ENCODE peak calls at places on chromosomes 3 and 15, in ten cellular contexts. K is WTC11; I is mucosa of descending colon; Z is activated T-cell treated with anti-CD3 and anti-CD28 coated beads for 24 hours; Q is dorsolateral prefrontal cortex; C is NCI-H1092; G is activated naive CD4-positive, alpha-beta T cell; W is ACHN; T is colonic mucosa; L is M059J. A is an unnamed sample.

GRCh38 chr3:49199244-49199899 is 28.0 kb downstream of the KLHDC8B start:
- DNase-seq in K (peak), I (peak), Z (no peak), Q (peak), C (no peak), G (no peak), W (no peak), T (peak), L (no peak), A (peak)

GRCh38 chr15:43879386-43880355 is 52.9 kb downstream of the WDR76 start:
- DNase-seq in K (no peak), I (no peak), Z (no peak), Q (no peak), C (no peak), G (no peak), W (no peak), T (no peak), L (no peak), A (no peak)

GRCh38 chr15:83292317-83292716 is 7.9 kb upstream of the BNC1 start:
- DNase-seq in K (no peak), I (no peak), Z (no peak), Q (no peak), C (no peak), G (no peak), W (no peak), T (no peak), L (peak), A (peak)

GRCh38 chr3:64484289-64484992 is 203.4 kb downstream of the ADAMTS9 start:
- DNase-seq in K (peak), I (peak), Z (peak), Q (peak), C (peak), G (no peak), W (peak), T (peak), L (peak), A (peak)

GRCh38 chr3:114498779-114499370 is 205.0 kb downstream of the TIGIT start:
- DNase-seq in K (no peak), I (no peak), Z (no peak), Q (no peak), C (no peak), G (no peak), W (peak), T (no peak), L (peak), A (peak)

GRCh38 chr15:88606437-88606794 is 14.7 kb upstream of the AEN start:
- DNase-seq in K (peak), I (no peak), Z (no peak), Q (no peak), C (peak), G (no peak), W (no peak), T (no peak), L (no peak), A (no peak)

GRCh38 chr3:134677196-134677986 is 26.6 kb upstream of the KY start:
- DNase-seq in K (peak), I (peak), Z (no peak), Q (no peak), C (no peak), G (no peak), W (peak), T (peak), L (no peak), A (no peak)

GRCh38 chr15:69685524-69686452 is 233.2 kb downstream of the RPLP1 start:
- DNase-seq in K (no peak), I (no peak), Z (no peak), Q (no peak), C (no peak), G (no peak), W (no peak), T (peak), L (no peak), A (no peak)

GRCh38 chr15:90749754-90750153 is 32.6 kb downstream of the BLM start:
- DNase-seq in K (no peak), I (no peak), Z (no peak), Q (no peak), C (no peak), G (no peak), W (no peak), T (no peak), L (no peak), A (no peak)

GRCh38 chr3:113002676-113003075 is 11.9 kb downstream of the GTPBP8 start:
- DNase-seq in K (no peak), I (no peak), Z (no peak), Q (no peak), C (no peak), G (no peak), W (no peak), T (no peak), L (peak), A (no peak)

GRCh38 chr15:72222433-72222832 is 8.6 kb downstream of the PKM start:
- DNase-seq in K (no peak), I (peak), Z (no peak), Q (no peak), C (no peak), G (no peak), W (peak), T (no peak), L (peak), A (peak)

GRCh38 chr3:141710888-141711616 is 27.0 kb upstream of the RNF7 start:
- DNase-seq in K (no peak), I (no peak), Z (no peak), Q (no peak), C (no peak), G (no peak), W (no peak), T (no peak), L (peak), A (peak)

GRCh38 chr15:80068578-80068977 is 9.1 kb downstream of the ZFAND6 start:
- DNase-seq in K (no peak), I (no peak), Z (no peak), Q (no peak), C (no peak), G (no peak), W (no peak), T (no peak), L (peak), A (peak)

GRCh38 chr3:46933261-46933660 is 43.3 kb downstream of the CCDC12 start:
- DNase-seq in K (no peak), I (peak), Z (no peak), Q (no peak), C (no peak), G (no peak), W (no peak), T (no peak), L (no peak), A (no peak)

GRCh38 chr15:34366271-34367043 is 539 bp downstream of the LPCAT4 start:
- DNase-seq in K (peak), I (peak), Z (peak), Q (peak), C (peak), G (no peak), W (peak), T (peak), L (peak), A (peak)

GRCh38 chr15:40929730-40930429 is 740 bp downstream of the DLL4 start:
- DNase-seq in K (peak), I (peak), Z (no peak), Q (no peak), C (no peak), G (no peak), W (peak), T (peak), L (peak), A (peak)

GRCh38 chr3:122973893-122974615 is 53.5 kb downstream of the SEMA5B start:
- DNase-seq in K (no peak), I (no peak), Z (no peak), Q (peak), C (no peak), G (no peak), W (no peak), T (no peak), L (no peak), A (peak)

GRCh38 chr3:164004205-164004604 is 1074.1 kb downstream of the SI start:
- DNase-seq in K (peak), I (no peak), Z (no peak), Q (no peak), C (no peak), G (no peak), W (no peak), T (no peak), L (no peak), A (no peak)

GRCh38 chr3:65406470-65406869 is 632.2 kb downstream of the MAGI1 start:
- DNase-seq in K (no peak), I (no peak), Z (no peak), Q (no peak), C (no peak), G (no peak), W (no peak), T (no peak), L (no peak), A (no peak)

GRCh38 chr3:101268987-101269386 is 51.4 kb downstream of the IMPG2 start:
- DNase-seq in K (no peak), I (no peak), Z (no peak), Q (no peak), C (no peak), G (no peak), W (no peak), T (no peak), L (no peak), A (no peak)

GRCh38 chr15:82231842-82232241 is 30.7 kb downstream of the EFL1 start:
- DNase-seq in K (no peak), I (peak), Z (no peak), Q (no peak), C (no peak), G (no peak), W (no peak), T (peak), L (no peak), A (no peak)

GRCh38 chr3:110063178-110063577 is 725.8 kb upstream of the DPPA4 start:
- DNase-seq in K (no peak), I (no peak), Z (no peak), Q (no peak), C (no peak), G (no peak), W (no peak), T (no peak), L (no peak), A (no peak)

GRCh38 chr3:23550402-23550801 is 255.4 kb upstream of the UBE2E1 start:
- DNase-seq in K (no peak), I (no peak), Z (no peak), Q (no peak), C (no peak), G (no peak), W (no peak), T (no peak), L (no peak), A (no peak)

GRCh38 chr3:43584043-43584826 is 37.6 kb downstream of the ANO10 start:
- DNase-seq in K (no peak), I (no peak), Z (no peak), Q (no peak), C (no peak), G (no peak), W (no peak), T (no peak), L (no peak), A (peak)

GRCh38 chr15:70788114-70789049 is 25.0 kb upstream of the UACA start:
- DNase-seq in K (no peak), I (no peak), Z (no peak), Q (no peak), C (no peak), G (no peak), W (peak), T (peak), L (peak), A (peak)

GRCh38 chr15:85525755-85526154 is 145.4 kb downstream of the AKAP13 start:
- DNase-seq in K (no peak), I (no peak), Z (no peak), Q (no peak), C (no peak), G (no peak), W (no peak), T (no peak), L (no peak), A (no peak)

GRCh38 chr3:129439381-129439816 is 349 bp downstream of the MBD4 start:
- DNase-seq in K (peak), I (no peak), Z (peak), Q (no peak), C (peak), G (no peak), W (peak), T (peak), L (peak), A (no peak)

GRCh38 chr15:47460775-47461174 is 256.5 kb upstream of the SEMA6D start:
- DNase-seq in K (no peak), I (no peak), Z (no peak), Q (no peak), C (no peak), G (no peak), W (no peak), T (no peak), L (no peak), A (no peak)

GRCh38 chr3:23761440-23761896 is 44.3 kb upstream of the UBE2E1 start:
- DNase-seq in K (no peak), I (no peak), Z (no peak), Q (no peak), C (no peak), G (no peak), W (peak), T (peak), L (peak), A (no peak)

GRCh38 chr15:82812994-82813393 is 3.6 kb downstream of the WHAMM start:
- DNase-seq in K (no peak), I (no peak), Z (no peak), Q (no peak), C (no peak), G (no peak), W (no peak), T (no peak), L (no peak), A (no peak)

GRCh38 chr15:57589276-57590073 is 2.2 kb upstream of the MYZAP start:
- DNase-seq in K (no peak), I (no peak), Z (no peak), Q (no peak), C (no peak), G (no peak), W (no peak), T (no peak), L (no peak), A (no peak)

GRCh38 chr3:11455977-11456376 is 183.8 kb downstream of the ATG7 start:
- DNase-seq in K (no peak), I (no peak), Z (no peak), Q (no peak), C (no peak), G (no peak), W (no peak), T (no peak), L (no peak), A (peak)